ENCODE peak calls at places on chromosomes 5 and 9, in five cellular contexts. E is A549, T is HepG2, Q is K562, I is H1. U is an unnamed sample.
A peak's percentile ranks its signal among the peaks of the same experiment; 100 is the strongest.

GRCh38 chr9:87798276-87798833 is 72.4 kb downstream of the CTSL start:
- DNase-seq in E (no peak), T (no peak), Q (no peak), I (no peak), U (no peak)

GRCh38 chr5:142800776-142801494 is 30.8 kb downstream of the ARHGAP26 start:
- DNase-seq in E (no peak), T (no peak), Q (no peak), I (no peak), U (peak; percentile 48)

GRCh38 chr9:104808030-104808614 is 44.2 kb downstream of the NIPSNAP3B start:
- DNase-seq in E (no peak), T (no peak), Q (no peak), I (no peak), U (no peak)

GRCh38 chr9:125074976-125075375 is 68.4 kb downstream of the SCAI start:
- DNase-seq in E (no peak), T (no peak), Q (no peak), I (no peak), U (no peak)

GRCh38 chr9:27717991-27718390 is 144.7 kb upstream of the C9orf72 start:
- DNase-seq in E (no peak), T (no peak), Q (no peak), I (no peak), U (no peak)

GRCh38 chr9:107874591-107875374 is 385.2 kb upstream of the KLF4 start:
- DNase-seq in E (no peak), T (no peak), Q (no peak), I (no peak), U (no peak)

GRCh38 chr5:80705216-80705769 is 50.5 kb upstream of the DHFR start:
- DNase-seq in E (no peak), T (peak; percentile 30), Q (no peak), I (no peak), U (no peak)

GRCh38 chr5:160492565-160492964 is 70.9 kb downstream of the PTTG1 start:
- DNase-seq in E (no peak), T (no peak), Q (no peak), I (no peak), U (no peak)

GRCh38 chr9:123929177-123929869 is 603 bp downstream of the DENND1A start:
- DNase-seq in E (no peak), T (peak; percentile 54), Q (peak; percentile 33), I (no peak), U (no peak)

GRCh38 chr5:111929892-111930291 is 172.9 kb upstream of the NREP start:
- DNase-seq in E (no peak), T (no peak), Q (no peak), I (no peak), U (no peak)

GRCh38 chr9:21465859-21466518 is 16.1 kb downstream of the IFNE start:
- DNase-seq in E (peak; percentile 56), T (peak; percentile 55), Q (no peak), I (no peak), U (no peak)

GRCh38 chr9:128439273-128439672 is 16.5 kb upstream of the ODF2 start:
- DNase-seq in E (no peak), T (no peak), Q (no peak), I (no peak), U (no peak)

GRCh38 chr5:38923661-38924451 is 78.0 kb downstream of the OSMR start:
- DNase-seq in E (no peak), T (no peak), Q (no peak), I (no peak), U (no peak)

GRCh38 chr9:133956520-133957076 is 35.5 kb downstream of the VAV2 start:
- DNase-seq in E (no peak), T (no peak), Q (no peak), I (no peak), U (no peak)

GRCh38 chr9:83220737-83221136 is 157.8 kb upstream of the RASEF start:
- DNase-seq in E (no peak), T (peak; percentile 30), Q (no peak), I (no peak), U (peak; percentile 7)

GRCh38 chr9:135939351-135940265 is 21.6 kb downstream of the UBAC1 start:
- DNase-seq in E (no peak), T (no peak), Q (no peak), I (no peak), U (no peak)

GRCh38 chr5:56147679-56148230 is 85.4 kb downstream of the ANKRD55 start:
- DNase-seq in E (no peak), T (no peak), Q (no peak), I (no peak), U (no peak)
- TF ChIP-seq HDAC2 in E (no peak), T (no peak), Q (no peak), I (no peak), U (no peak)

DNA sequence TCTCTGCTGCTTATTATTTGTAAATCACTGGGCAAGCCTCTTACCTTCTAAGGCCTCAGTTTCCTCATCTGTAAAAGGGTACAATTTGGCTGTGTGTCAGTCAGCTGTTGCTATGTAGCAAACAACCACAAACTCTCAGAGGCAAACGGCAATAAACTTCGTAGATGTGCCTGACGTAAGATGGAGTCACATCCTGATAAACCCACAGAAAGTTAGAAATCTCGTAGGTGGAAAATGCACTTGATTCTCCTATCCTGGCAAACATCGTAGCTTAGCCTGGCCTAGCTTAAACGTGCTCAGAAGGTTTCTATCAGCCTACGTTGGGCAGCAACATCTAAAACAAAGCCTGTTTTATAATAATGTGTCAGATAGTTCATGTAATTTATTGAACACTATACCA is 35.0 kb upstream of the UNC5A start:
- DNase-seq in E (no peak), T (no peak), Q (no peak), I (no peak), U (no peak)
- TF ChIP-seq HDAC2 in E (no peak), T (no peak), Q (no peak), I (no peak), U (no peak)

GRCh38 chr9:15509931-15510788 is 610 bp downstream of the PSIP1 start:
- DNase-seq in E (peak; percentile 27), T (peak; percentile 4), Q (peak; percentile 71), I (no peak), U (no peak)
- TF ChIP-seq HDAC2 in E (no peak), T (no peak), Q (no peak), I (no peak), U (no peak)

GRCh38 chr9:116464987-116465571 is 222.0 kb upstream of the TRIM32 start:
- DNase-seq in E (no peak), T (no peak), Q (peak; percentile 68), I (no peak), U (no peak)
- TF ChIP-seq HDAC2 in E (no peak), T (no peak), Q (peak; percentile 42), I (no peak), U (no peak)

DNA sequence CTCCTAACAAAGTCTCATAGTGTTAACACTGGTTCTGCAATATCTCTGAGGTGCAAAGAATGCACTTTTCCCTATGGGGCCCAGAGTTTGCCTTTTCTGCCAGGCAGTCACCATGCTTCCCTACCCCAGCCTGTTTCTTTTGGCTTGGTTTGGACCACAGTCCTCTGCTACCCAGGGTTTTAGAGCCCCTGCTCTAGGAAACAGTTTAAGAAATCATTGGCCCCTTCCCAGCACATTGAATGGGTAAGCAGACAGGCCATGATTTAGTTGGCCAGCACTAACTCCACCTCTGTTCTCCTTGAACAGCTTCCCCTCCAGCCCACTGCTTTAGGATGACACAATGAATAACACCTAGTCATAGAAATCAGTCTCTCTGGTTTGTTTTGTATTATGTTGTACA is 73.2 kb downstream of the UBAP1 start:
- DNase-seq in E (no peak), T (no peak), Q (no peak), I (no peak), U (no peak)
- TF ChIP-seq HDAC2 in E (no peak), T (no peak), Q (no peak), I (no peak), U (no peak)

DNA sequence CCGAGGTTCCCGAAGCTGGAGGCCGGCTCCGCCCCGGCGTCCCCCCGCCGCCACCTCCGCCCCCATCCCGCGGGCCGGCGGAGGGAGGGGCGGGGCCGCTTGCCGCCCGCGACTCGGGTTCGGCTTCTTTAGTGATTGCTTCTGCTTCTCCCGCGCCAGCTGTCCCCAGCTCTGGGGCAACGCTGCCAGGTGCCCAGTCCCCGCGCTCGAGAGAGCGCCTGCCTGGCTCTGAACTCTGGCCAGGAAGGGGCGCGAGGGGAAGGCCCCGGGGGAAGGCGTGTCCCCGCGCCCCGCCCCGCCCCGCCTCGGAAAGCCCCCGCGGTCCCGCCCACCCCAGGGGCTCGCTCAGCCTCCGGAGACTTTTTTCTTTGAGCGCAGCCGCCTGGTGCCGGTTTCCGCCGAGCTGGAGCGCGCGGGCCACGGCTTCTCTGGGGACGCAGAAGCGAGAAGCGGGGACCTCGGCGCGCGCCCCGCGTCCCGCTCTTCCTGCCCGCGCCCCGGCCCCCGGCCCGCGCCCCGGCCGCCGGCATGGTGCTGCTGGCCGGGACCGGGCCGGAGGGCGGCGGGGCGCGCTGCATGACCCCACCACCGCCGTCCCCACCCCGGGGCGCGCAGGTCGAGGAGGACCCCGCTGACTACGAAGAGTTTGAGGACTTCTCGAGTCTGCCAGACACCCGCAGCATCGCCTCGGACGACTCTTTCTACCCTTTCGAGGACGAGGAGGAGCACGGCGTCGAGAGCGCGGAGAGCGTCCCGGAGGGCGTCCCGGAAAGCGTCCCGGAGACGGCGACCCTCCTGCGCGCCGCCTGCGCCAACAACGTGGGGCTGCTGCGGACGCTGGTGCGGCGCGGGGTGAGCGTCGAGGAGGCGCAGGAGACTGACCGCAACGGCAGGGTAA is at the start of gene ANKRD33B:
- DNase-seq in E (peak; percentile 63), T (peak; percentile 9), Q (peak; percentile 93), I (no peak), U (no peak)
- TF ChIP-seq HDAC2 in E (no peak), T (no peak), Q (no peak), I (no peak), U (no peak)

GRCh38 chr9:89558948-89559347 is 45.9 kb upstream of the GADD45G start:
- DNase-seq in E (no peak), T (no peak), Q (no peak), I (no peak), U (no peak)
- TF ChIP-seq HDAC2 in E (no peak), T (no peak), Q (no peak), I (no peak), U (no peak)

GRCh38 chr9:126499005-126499910 is 114.5 kb upstream of the LMX1B start:
- DNase-seq in E (peak; percentile 55), T (peak; percentile 41), Q (peak; percentile 69), I (no peak), U (no peak)
- TF ChIP-seq HDAC2 in E (no peak), T (no peak), Q (no peak), I (no peak), U (no peak)

GRCh38 chr9:1707291-1707690 is 307.9 kb upstream of the SMARCA2 start:
- DNase-seq in E (no peak), T (no peak), Q (no peak), I (no peak), U (no peak)
- TF ChIP-seq HDAC2 in E (no peak), T (no peak), Q (no peak), I (no peak), U (no peak)

GRCh38 chr5:167950126-167950721 is 341.2 kb upstream of the WWC1 start:
- DNase-seq in E (no peak), T (no peak), Q (no peak), I (no peak), U (no peak)
- TF ChIP-seq HDAC2 in E (no peak), T (no peak), Q (no peak), I (no peak), U (no peak)